ENCODE peak calls at places on chromosomes 2 and 18, in six cellular contexts. V is NAMALWA; Q is activated CD4-positive, alpha-beta T cell treated with anti-CD3 and anti-CD28 coated beads for 36 hours; R is HEK293T; C is A549; Y is M059J. K is an unnamed sample.
A peak's percentile ranks its signal among the peaks of the same experiment; 100 is the strongest.

GRCh38 chr2:173290046-173290445 is 64.6 kb upstream of the CDCA7 start:
- DNase-seq in R (no peak), V (no peak), Q (no peak), C (no peak), Y (no peak), K (no peak)

GRCh38 chr2:73107211-73107926 is 5.4 kb downstream of the RAB11FIP5 start:
- DNase-seq in V (no peak), Q (no peak), Y (peak; percentile 82), C (no peak), R (no peak), K (no peak)

GRCh38 chr2:95525294-95526035 is 40.9 kb upstream of the TRIM43B start:
- DNase-seq in R (no peak), Y (peak; percentile 24), V (no peak), Q (no peak), C (no peak), K (no peak)

GRCh38 chr2:215692387-215693079 is 256.7 kb upstream of the FN1 start:
- DNase-seq in V (no peak), C (no peak), Q (no peak), Y (peak; percentile 59), R (no peak), K (no peak)

GRCh38 chr2:61885896-61886603 is 2.4 kb downstream of the CCT4 start:
- DNase-seq in V (no peak), R (no peak), C (no peak), Q (no peak), Y (no peak), K (no peak)

GRCh38 chr18:51446571-51447210 is 249.2 kb upstream of the MEX3C start:
- DNase-seq in Q (no peak), C (no peak), V (no peak), Y (no peak), R (no peak), K (no peak)

GRCh38 chr2:127639111-127639474 is 6.9 kb upstream of the GPR17 start:
- DNase-seq in Q (no peak), C (no peak), V (no peak), Y (no peak), R (no peak), K (no peak)

GRCh38 chr2:206113148-206113547 is 27.2 kb upstream of the INO80D start:
- DNase-seq in R (no peak), C (no peak), V (no peak), Q (no peak), Y (no peak), K (no peak)